ENCODE peak calls at places on chromosomes 13 and 19, in five cellular contexts. J is CD8-positive, alpha-beta T cell; T is cardiac muscle cell; C is HTR-8/SVneo; R is breast epithelium. O is an unnamed sample.

GRCh38 chr19:39982883-39983282 is 11.9 kb downstream of the PSMC4 start:
- DNase-seq in R (no peak), C (no peak), T (no peak), J (no peak), O (no peak)

GRCh38 chr13:57666131-57666530 is 34.6 kb downstream of the PCDH17 start:
- DNase-seq in C (no peak), J (no peak), R (no peak), T (no peak), O (no peak)

GRCh38 chr19:42440357-42441046 is 2.2 kb downstream of the CXCL17 start:
- DNase-seq in J (peak; percentile 72), T (peak; percentile 85), R (no peak), C (peak; percentile 67), O (no peak)

GRCh38 chr19:29529646-29530548 is 4.1 kb downstream of the VSTM2B start:
- DNase-seq in T (no peak), C (no peak), R (no peak), J (no peak), O (no peak)

GRCh38 chr19:7872306-7873204 is 1.6 kb downstream of the PRR36 start:
- DNase-seq in J (no peak), R (no peak), C (no peak), T (no peak), O (no peak)

GRCh38 chr19:34555447-34555846 is 73.9 kb downstream of the WTIP start:
- DNase-seq in C (peak; percentile 11), T (peak; percentile 3), R (no peak), J (no peak), O (no peak)

GRCh38 chr13:52809310-52809769 is 39.1 kb downstream of the PCDH8 start:
- DNase-seq in C (peak; percentile 42), R (peak; percentile 29), J (no peak), T (peak; percentile 70), O (peak; percentile 56)

GRCh38 chr13:51922771-51923480 is 61.2 kb downstream of the CCDC70 start:
- DNase-seq in J (no peak), C (no peak), R (no peak), T (no peak), O (peak; percentile 70)

O was measured in vagina.